ENCODE peak calls at places on chromosomes 5 and 9, in nine cellular contexts. C is activated CD4-positive, alpha-beta T cell treated with anti-CD3 and anti-CD28 coated beads, Interleukin-2, amount 10 ng/mL, durations not matched to agents 24 days and 14 days; B is stimulated activated CD4-positive, alpha-beta T cell treated with anti-CD3 and anti-CD28 coated beads, Interleukin-2, amount 100 ng/mL, for 48 hours; X is hippocampal formation; D is kidney tubule cell; M is islet precursor cell; V is activated naive CD4-positive, alpha-beta T cell treated with Interleukin-2 at 50 U/mL for 16 hours; U is HuH-7.5; G is NCI-H748 treated with DMSO at 0.1 percent for 48 hours. I is an unnamed sample.

GRCh38 chr5:140806834-140807775 is at the start of gene PCDHA4:
- DNase-seq in U (peak), V (no peak), D (peak), X (peak), C (peak), M (peak), G (peak), B (peak), I (peak)

GRCh38 chr9:128389395-128390149 is 18.4 kb downstream of the URM1 start:
- DNase-seq in D (no peak), U (no peak), B (no peak), X (no peak), G (no peak), V (no peak), M (no peak), C (no peak), I (no peak)

GRCh38 chr9:104907278-104907951 is 20.5 kb downstream of the ABCA1 start:
- DNase-seq in V (no peak), C (no peak), G (no peak), B (no peak), M (no peak), U (no peak), X (no peak), D (peak), I (no peak)

GRCh38 chr5:3194141-3194540 is 401.5 kb upstream of the IRX1 start:
- DNase-seq in X (no peak), M (no peak), U (no peak), V (no peak), C (no peak), B (no peak), D (no peak), G (no peak), I (no peak)

GRCh38 chr9:114050226-114050568 is 27.9 kb downstream of the AMBP start:
- DNase-seq in U (no peak), D (no peak), M (no peak), V (no peak), X (no peak), G (no peak), B (no peak), C (no peak), I (no peak)

GRCh38 chr5:78738693-78739300 is 90.2 kb upstream of the LHFPL2 start:
- DNase-seq in C (no peak), V (no peak), M (no peak), B (no peak), D (peak), X (no peak), U (no peak), G (no peak), I (peak)

GRCh38 chr5:31149072-31149471 is 44.4 kb upstream of the CDH6 start:
- DNase-seq in M (no peak), V (no peak), G (no peak), B (no peak), U (no peak), X (no peak), D (peak), C (no peak), I (no peak)

GRCh38 chr9:121267689-121268597 is at the start of gene GSN:
- DNase-seq in M (peak), B (peak), C (peak), V (peak), U (peak), G (peak), X (peak), D (peak), I (peak)

GRCh38 chr5:170100051-170100943 is 5.4 kb upstream of the FOXI1 start:
- DNase-seq in C (peak), U (peak), G (peak), D (peak), M (peak), V (peak), B (peak), X (peak), I (peak)

GRCh38 chr5:140631831-140632365 is 1.1 kb downstream of the CD14 start:
- DNase-seq in X (no peak), D (peak), G (peak), M (no peak), V (no peak), C (no peak), U (no peak), B (peak), I (peak)

GRCh38 chr5:36079200-36079761 is 12.6 kb upstream of the UGT3A2 start:
- DNase-seq in G (peak), V (no peak), D (peak), X (peak), C (peak), U (peak), M (peak), B (peak), I (peak)

GRCh38 chr5:84382363-84383295 is 2.1 kb downstream of the EDIL3 start:
- DNase-seq in C (no peak), B (no peak), X (peak), U (no peak), M (peak), D (peak), V (no peak), G (peak), I (peak)

GRCh38 chr5:31366941-31367340 is 165.0 kb downstream of the DROSHA start:
- DNase-seq in M (no peak), X (no peak), V (no peak), D (peak), U (no peak), C (no peak), G (no peak), B (no peak), I (no peak)

GRCh38 chr5:179615203-179615602 is 8.3 kb downstream of the HNRNPH1 start:
- DNase-seq in G (no peak), M (no peak), U (no peak), C (no peak), D (no peak), X (no peak), V (no peak), B (no peak), I (no peak)

GRCh38 chr9:130701059-130702022 is 7.8 kb downstream of the EXOSC2 start:
- DNase-seq in C (peak), U (peak), G (peak), X (peak), D (peak), V (peak), M (peak), B (peak), I (peak)

GRCh38 chr9:40884072-40884901 is 244.2 kb downstream of the FOXD4L6 start:
- DNase-seq in V (no peak), G (no peak), C (no peak), U (no peak), X (no peak), M (peak), B (no peak), D (no peak), I (no peak)

GRCh38 chr9:132247942-132248341 is 86.1 kb downstream of the NTNG2 start:
- DNase-seq in C (no peak), D (no peak), B (no peak), M (no peak), U (no peak), X (no peak), V (no peak), G (no peak), I (no peak)

GRCh38 chr5:139689631-139690384 is 41.7 kb downstream of the CXXC5 start:
- DNase-seq in C (peak), V (no peak), U (no peak), M (peak), X (peak), G (no peak), B (no peak), D (peak), I (peak)

GRCh38 chr5:115432691-115433090 is 111.9 kb downstream of the FEM1C start:
- DNase-seq in V (no peak), X (no peak), U (no peak), G (peak), M (no peak), B (no peak), C (no peak), D (no peak), I (no peak)

GRCh38 chr5:42894057-42894456 is 82.4 kb upstream of the SELENOP start:
- DNase-seq in C (no peak), D (no peak), V (no peak), M (peak), X (no peak), B (no peak), U (no peak), G (no peak), I (no peak)

GRCh38 chr5:10479226-10479721 is 37.6 kb downstream of the ROPN1L start:
- DNase-seq in U (no peak), X (no peak), V (no peak), D (peak), M (peak), B (no peak), G (peak), C (no peak), I (no peak)

GRCh38 chr5:159746707-159747106 is 169.6 kb upstream of the ADRA1B start:
- DNase-seq in V (no peak), B (no peak), C (no peak), M (no peak), G (no peak), U (no peak), D (no peak), X (no peak), I (no peak)

GRCh38 chr5:1507016-1507375 is 16.8 kb downstream of the LPCAT1 start:
- DNase-seq in U (no peak), B (no peak), V (no peak), M (no peak), D (no peak), G (no peak), C (no peak), X (no peak), I (no peak)

GRCh38 chr9:127179633-127180401 is 57.4 kb upstream of the ANGPTL2 start:
- DNase-seq in B (no peak), G (no peak), X (no peak), C (no peak), M (peak), D (no peak), U (no peak), V (no peak), I (no peak)

GRCh38 chr9:121495976-121496375 is 3.7 kb downstream of the GGTA1 start:
- DNase-seq in X (no peak), D (no peak), M (no peak), V (no peak), C (no peak), G (no peak), B (no peak), U (no peak), I (no peak)

GRCh38 chr9:124420991-124421543 is 5.8 kb upstream of the PSMB7 start:
- DNase-seq in U (no peak), X (no peak), C (no peak), G (no peak), V (no peak), M (no peak), D (peak), B (no peak), I (peak)

GRCh38 chr9:127418037-127418471 is 6.1 kb upstream of the ZNF79 start:
- DNase-seq in D (peak), C (peak), V (peak), G (no peak), M (peak), U (peak), X (no peak), B (peak), I (peak)

GRCh38 chr5:135349886-135350285 is 49.1 kb downstream of the MACROH2A1 start:
- DNase-seq in X (no peak), C (no peak), D (no peak), V (no peak), U (no peak), M (no peak), B (no peak), G (no peak), I (no peak)

GRCh38 chr5:150766265-150766664 is 7.4 kb upstream of the DCTN4 start:
- DNase-seq in M (no peak), C (no peak), X (no peak), V (no peak), D (no peak), U (no peak), G (no peak), B (no peak), I (no peak)

GRCh38 chr5:113265190-113265589 is 169.6 kb downstream of the TSSK1B start:
- DNase-seq in C (no peak), G (no peak), D (no peak), X (no peak), B (no peak), V (no peak), U (no peak), M (no peak), I (no peak)

GRCh38 chr5:137304227-137304874 is 194.8 kb downstream of the SPOCK1 start:
- DNase-seq in D (no peak), G (peak), U (no peak), X (no peak), V (no peak), C (no peak), B (no peak), M (no peak), I (no peak)

GRCh38 chr5:35092703-35093102 is 45.0 kb upstream of the AGXT2 start:
- DNase-seq in V (no peak), U (no peak), C (no peak), M (no peak), B (no peak), X (no peak), G (no peak), D (no peak), I (no peak)

GRCh38 chr5:17167171-17167891 is 50.1 kb upstream of the BASP1 start:
- DNase-seq in X (no peak), G (no peak), M (no peak), C (no peak), U (no peak), D (peak), V (no peak), B (no peak), I (no peak)

GRCh38 chr5:31757813-31758212 is 118.9 kb downstream of the PDZD2 start:
- DNase-seq in U (no peak), B (no peak), V (no peak), M (peak), D (no peak), G (no peak), C (no peak), X (no peak), I (no peak)

GRCh38 chr5:54095969-54096368 is 214.4 kb downstream of the ARL15 start:
- DNase-seq in V (no peak), U (no peak), D (no peak), C (no peak), X (no peak), M (no peak), G (no peak), B (no peak), I (no peak)

GRCh38 chr9:14515564-14516198 is 177.6 kb downstream of the ZDHHC21 start:
- DNase-seq in M (peak), B (no peak), V (no peak), G (no peak), X (no peak), U (no peak), D (no peak), C (no peak), I (peak)

GRCh38 chr5:65721050-65721774 is 697 bp downstream of the SGTB start:
- DNase-seq in V (peak), D (peak), U (peak), G (peak), C (peak), X (peak), B (no peak), M (peak), I (peak)

I was measured in RPMI8226.